ENCODE peak calls at places on chromosomes 16 and 17, in ten cellular contexts. A, W, I, F, G, C, T, J, X and S are unnamed samples.

GRCh38 chr16:74623214-74623842 is 16.4 kb upstream of the GLG1 start:
- DNase-seq in A (no peak), W (no peak), I (peak), F (peak), G (no peak), C (no peak), T (peak), J (no peak), X (no peak), S (no peak)

GRCh38 chr16:4481526-4481925 is 5.3 kb downstream of the HMOX2 start:
- DNase-seq in A (no peak), W (no peak), I (no peak), F (no peak), G (no peak), C (no peak), T (no peak), J (no peak), X (no peak), S (no peak)

GRCh38 chr17:83079340-83079747 is at the start of gene METRNL:
- DNase-seq in A (peak), W (no peak), I (peak), F (peak), G (peak), C (peak), T (no peak), J (no peak), X (peak), S (peak)

GRCh38 chr17:37134050-37134449 is 185.3 kb downstream of the AATF start:
- DNase-seq in A (no peak), W (no peak), I (no peak), F (no peak), G (no peak), C (peak), T (no peak), J (no peak), X (no peak), S (no peak)

GRCh38 chr17:74864866-74865395 is 5.2 kb upstream of the GRIN2C start:
- DNase-seq in A (peak), W (no peak), I (peak), F (peak), G (no peak), C (peak), T (no peak), J (no peak), X (peak), S (peak)

GRCh38 chr17:10631048-10631700 is 25.9 kb downstream of the MYH3 start:
- DNase-seq in A (no peak), W (no peak), I (no peak), F (peak), G (no peak), C (no peak), T (no peak), J (no peak), X (no peak), S (no peak)

GRCh38 chr17:8556074-8556473 is 74.5 kb downstream of the MYH10 start:
- DNase-seq in A (no peak), W (no peak), I (no peak), F (no peak), G (no peak), C (peak), T (peak), J (peak), X (no peak), S (no peak)

GRCh38 chr17:47253541-47254402 is at the start of gene ITGB3:
- DNase-seq in A (peak), W (no peak), I (peak), F (peak), G (peak), C (peak), T (peak), J (no peak), X (peak), S (peak)

GRCh38 chr17:12421077-12421476 is 244.6 kb upstream of the MYOCD start:
- DNase-seq in A (no peak), W (no peak), I (no peak), F (no peak), G (no peak), C (no peak), T (no peak), J (no peak), X (no peak), S (no peak)

GRCh38 chr17:7043195-7043543 is 723 bp downstream of the SLC16A11 start:
- DNase-seq in A (no peak), W (no peak), I (no peak), F (peak), G (peak), C (no peak), T (no peak), J (no peak), X (peak), S (peak)

GRCh38 chr17:7045492-7046126 is 1.7 kb upstream of the SLC16A11 start:
- DNase-seq in A (no peak), W (no peak), I (peak), F (peak), G (no peak), C (peak), T (peak), J (no peak), X (no peak), S (no peak)

GRCh38 chr17:7042507-7043194 is 1.2 kb downstream of the SLC16A11 start:
- DNase-seq in A (no peak), W (no peak), I (no peak), F (peak), G (peak), C (no peak), T (no peak), J (no peak), X (no peak), S (no peak)

GRCh38 chr17:7041607-7042506 is 2.0 kb downstream of the SLC16A11 start:
- DNase-seq in A (no peak), W (no peak), I (no peak), F (peak), G (peak), C (no peak), T (no peak), J (no peak), X (no peak), S (no peak)

DNA sequence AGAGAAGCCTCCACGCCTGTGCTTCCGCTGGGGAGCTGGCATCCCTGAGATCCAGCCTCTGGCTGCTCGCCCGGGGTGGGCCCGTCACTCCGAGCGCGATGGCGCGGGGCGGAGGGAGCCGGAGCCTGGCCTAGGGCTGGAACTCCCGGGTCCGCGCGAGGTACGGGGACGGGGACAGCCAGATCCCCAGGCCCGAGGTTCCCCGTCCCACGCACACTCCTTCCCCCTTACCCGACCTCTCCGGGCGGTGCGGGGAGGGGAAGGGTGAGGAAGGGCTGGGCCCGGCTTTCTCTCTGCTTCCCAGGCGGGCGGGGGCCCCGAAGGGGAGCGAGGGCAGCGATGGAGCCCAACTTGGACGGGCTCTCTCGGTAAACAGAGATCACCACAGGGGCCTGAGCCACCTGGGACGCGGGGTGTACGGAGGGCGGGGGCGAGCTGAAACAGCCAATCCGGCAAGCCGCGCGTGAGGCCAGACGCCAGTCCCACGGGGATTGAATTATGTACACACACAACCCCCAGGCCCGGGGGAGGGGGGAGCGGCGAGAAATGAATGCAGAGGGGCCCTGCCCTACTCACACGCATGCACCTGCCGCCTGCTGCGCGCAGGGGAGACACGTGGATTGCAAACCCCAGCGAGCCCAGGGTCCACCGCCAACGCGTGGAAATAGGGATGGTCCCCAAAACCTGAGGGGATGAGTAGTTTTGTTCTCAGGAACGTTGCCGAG is at the start of gene SLC16A11:
- DNase-seq in A (peak), W (no peak), I (peak), F (peak), G (peak), C (no peak), T (no peak), J (no peak), X (peak), S (peak)
- H3K4me3 ChIP-seq in A (peak), W (peak), I (peak), F (peak), G (no peak), C (peak), T (peak), J (peak), X (peak), S (peak)

DNA sequence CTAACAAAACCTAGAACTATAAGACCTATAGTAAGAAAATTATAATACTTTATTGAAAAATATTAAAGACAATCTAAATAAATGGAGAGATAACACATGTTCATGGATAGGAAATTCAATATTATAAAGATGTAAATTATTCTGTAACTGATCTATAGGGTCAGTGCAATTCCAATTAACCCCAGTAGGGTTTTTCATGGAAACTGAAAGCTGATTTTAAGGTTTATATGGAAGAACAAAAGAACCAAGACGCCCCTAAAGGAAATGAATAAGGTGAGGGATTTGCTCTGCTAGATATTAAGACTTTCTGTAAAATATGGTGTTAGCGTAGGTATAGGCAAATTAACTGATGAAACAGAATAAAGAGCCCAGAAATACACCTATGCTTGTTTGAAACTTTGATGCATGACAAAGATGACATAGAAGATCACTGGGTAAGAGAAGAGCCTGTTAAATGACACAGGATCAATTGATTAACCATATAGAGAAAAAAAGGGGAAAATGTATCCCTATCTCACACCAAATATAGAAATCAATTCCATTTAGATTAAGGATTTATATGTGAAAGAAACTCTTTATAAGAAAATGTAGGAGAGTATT is 3.0 kb downstream of the ICAM2 start:
- DNase-seq in A (no peak), W (no peak), I (no peak), F (no peak), G (no peak), C (no peak), T (no peak), J (no peak), X (no peak), S (no peak)
- TF ChIP-seq CTCF in A (peak), W (peak), I (no peak), F (peak), G (no peak), C (no peak), T (no peak), J (peak), X (peak), S (peak)

GRCh38 chr16:79635488-79635887 is 35.0 kb upstream of the MAF start:
- DNase-seq in A (no peak), W (no peak), I (no peak), F (no peak), G (no peak), C (no peak), T (peak), J (no peak), X (no peak), S (no peak)
- H3K4me3 ChIP-seq in A (no peak), W (no peak), I (no peak), F (no peak), G (no peak), C (no peak), T (no peak), J (no peak), X (no peak), S (no peak)

GRCh38 chr16:85631230-85631629 is 18.1 kb downstream of the GSE1 start:
- DNase-seq in A (no peak), W (no peak), I (no peak), F (no peak), G (no peak), C (no peak), T (no peak), J (no peak), X (no peak), S (no peak)

GRCh38 chr16:85633438-85633743 is 20.3 kb downstream of the GSE1 start:
- DNase-seq in A (no peak), W (no peak), I (no peak), F (no peak), G (no peak), C (no peak), T (no peak), J (no peak), X (no peak), S (no peak)

GRCh38 chr16:85633888-85634287 is 20.8 kb downstream of the GSE1 start:
- DNase-seq in A (no peak), W (no peak), I (no peak), F (no peak), G (no peak), C (no peak), T (no peak), J (no peak), X (no peak), S (no peak)

GRCh38 chr16:85632709-85633437 is 19.8 kb downstream of the GSE1 start:
- DNase-seq in A (no peak), W (no peak), I (no peak), F (no peak), G (no peak), C (no peak), T (no peak), J (no peak), X (no peak), S (no peak)

DNA sequence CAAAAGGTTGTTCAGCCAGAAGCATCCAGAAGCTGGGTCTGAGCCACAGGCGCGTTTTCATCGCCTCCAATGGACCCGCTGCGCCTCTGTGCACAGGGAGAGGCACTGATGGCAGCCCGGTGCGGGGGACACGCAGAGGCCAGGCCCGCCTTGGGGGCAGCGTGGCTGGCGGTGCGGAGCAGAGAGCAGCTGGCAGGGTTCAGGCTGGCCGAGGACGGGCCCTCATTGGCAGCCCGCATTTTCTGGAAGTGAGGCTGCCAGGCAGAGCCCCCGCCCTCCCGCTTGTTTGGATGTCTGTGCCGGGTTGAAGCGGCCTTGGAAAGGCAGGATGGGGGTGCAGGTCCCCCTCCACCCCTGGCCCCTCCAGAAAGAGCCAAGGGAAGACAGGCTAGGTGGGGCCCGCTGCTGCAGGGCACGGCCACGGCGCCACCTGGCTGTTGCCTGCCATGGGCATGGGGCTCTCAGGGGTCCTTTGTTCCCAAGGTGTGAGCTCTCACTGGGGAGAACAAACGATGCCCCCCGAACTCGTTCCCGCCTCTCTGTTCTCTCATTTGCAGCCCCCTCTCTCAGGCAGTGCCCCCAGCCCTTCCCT is 18.8 kb downstream of the GSE1 start:
- DNase-seq in A (no peak), W (no peak), I (no peak), F (no peak), G (no peak), C (no peak), T (no peak), J (no peak), X (no peak), S (no peak)
- TF ChIP-seq CTCF in A (no peak), W (peak), I (no peak), F (no peak), G (no peak), C (peak), T (no peak), J (no peak), X (no peak), S (no peak)

GRCh38 chr16:66553223-66553622 is 847 bp downstream of the CKLF start:
- DNase-seq in A (no peak), W (no peak), I (peak), F (peak), G (no peak), C (no peak), T (no peak), J (no peak), X (no peak), S (no peak)

GRCh38 chr16:66549284-66550131 is at the start of gene TK2:
- DNase-seq in A (peak), W (no peak), I (peak), F (peak), G (peak), C (peak), T (peak), J (no peak), X (peak), S (peak)

GRCh38 chr16:66551788-66552287 is 538 bp upstream of the CKLF start:
- DNase-seq in A (no peak), W (no peak), I (no peak), F (peak), G (no peak), C (no peak), T (no peak), J (no peak), X (no peak), S (no peak)

GRCh38 chr16:66552288-66553143 is at the start of gene CKLF:
- DNase-seq in A (peak), W (peak), I (peak), F (peak), G (peak), C (peak), T (peak), J (peak), X (peak), S (peak)

DNA sequence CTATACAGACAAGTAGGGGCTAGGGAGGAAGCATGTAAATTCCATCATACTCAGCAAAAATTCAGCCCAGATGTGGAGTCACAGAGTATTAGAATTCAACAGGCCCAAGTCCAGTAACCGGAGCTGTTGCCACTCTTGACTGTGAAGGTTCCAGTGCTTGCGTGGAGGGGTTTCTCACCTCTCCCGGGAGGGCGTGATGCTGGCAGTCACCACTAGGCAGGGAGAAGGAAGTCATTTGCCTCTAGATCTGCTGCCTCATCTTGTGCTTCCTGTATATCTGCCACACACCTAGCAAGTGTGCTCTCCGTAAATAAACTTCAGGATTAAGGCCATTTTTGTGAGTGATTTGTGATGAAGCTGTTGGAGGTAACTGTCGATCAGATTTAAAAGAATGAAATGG is 1.0 kb upstream of the CKLF start:
- DNase-seq in A (no peak), W (no peak), I (no peak), F (peak), G (no peak), C (no peak), T (no peak), J (no peak), X (peak), S (no peak)
- H3K4me3 ChIP-seq in A (no peak), W (no peak), I (no peak), F (peak), G (no peak), C (no peak), T (no peak), J (peak), X (peak), S (peak)